ENCODE peak calls at places on chromosome 1, in seven cellular contexts. O is tibial nerve, F is neural progenitor cell, R is GM20000, V is hepatocyte, B is pancreas, J is RWPE1. L is an unnamed sample.

GRCh38 chr1:27109103-27109822 is 45.7 kb downstream of the SLC9A1 start:
- DNase-seq in V (no peak), F (peak; percentile 48), J (no peak), O (no peak), B (no peak), R (no peak), L (no peak)

GRCh38 chr1:65687435-65688214 is 105.1 kb upstream of the PDE4B start:
- DNase-seq in R (peak; percentile 66), J (peak; percentile 64), B (peak; percentile 96), O (peak; percentile 84), V (peak; percentile 90), F (peak; percentile 80), L (peak; percentile 81)

GRCh38 chr1:97906567-97907228 is 14.1 kb downstream of the DPYD start:
- DNase-seq in O (no peak), J (peak; percentile 50), R (no peak), V (no peak), F (no peak), B (no peak), L (no peak)

GRCh38 chr1:910311-910880 is 13.3 kb upstream of the SAMD11 start:
- DNase-seq in F (peak; percentile 1), B (peak; percentile 57), V (peak; percentile 5), J (no peak), R (no peak), O (peak; percentile 11), L (peak; percentile 67)

GRCh38 chr1:12398479-12398878 is 168.6 kb downstream of the VPS13D start:
- DNase-seq in F (no peak), J (no peak), O (no peak), V (no peak), R (no peak), B (no peak), L (no peak)

GRCh38 chr1:244952940-244953339 is 88.6 kb upstream of the HNRNPU start:
- DNase-seq in V (peak; percentile 61), F (no peak), J (peak; percentile 55), R (peak; percentile 56), O (no peak), B (no peak), L (no peak)

GRCh38 chr1:170676628-170677027 is 12.7 kb downstream of the PRRX1 start:
- DNase-seq in B (no peak), F (no peak), J (no peak), V (no peak), O (no peak), R (no peak), L (no peak)

GRCh38 chr1:63547621-63548294 is 24.4 kb downstream of the EFCAB7 start:
- DNase-seq in R (no peak), O (no peak), V (peak; percentile 3), J (peak; percentile 32), B (no peak), F (no peak), L (no peak)

GRCh38 chr1:91755888-91756287 is 130.1 kb downstream of the TGFBR3 start:
- DNase-seq in V (no peak), B (no peak), F (no peak), O (no peak), J (no peak), R (no peak), L (no peak)

GRCh38 chr1:54811066-54811465 is 9.9 kb upstream of the TTC22 start:
- DNase-seq in B (no peak), J (no peak), R (no peak), V (no peak), F (no peak), O (no peak), L (no peak)

GRCh38 chr1:178500091-178500770 is 3.5 kb upstream of the CLEC20A start:
- DNase-seq in V (no peak), R (no peak), F (peak; percentile 25), O (no peak), J (no peak), B (no peak), L (peak; percentile 17)

GRCh38 chr1:209895709-209896108 is 42.3 kb upstream of the SYT14 start:
- DNase-seq in B (no peak), O (no peak), R (no peak), V (no peak), J (peak; percentile 39), F (no peak), L (no peak)

GRCh38 chr1:221892301-221892830 is 150.5 kb upstream of the DUSP10 start:
- DNase-seq in R (no peak), F (no peak), O (no peak), J (no peak), V (no peak), B (no peak), L (no peak)

GRCh38 chr1:173249349-173249748 is 42.2 kb upstream of the TNFSF4 start:
- DNase-seq in J (no peak), F (no peak), R (no peak), O (no peak), B (no peak), V (no peak), L (peak; percentile 25)

GRCh38 chr1:240854367-240854766 is 242.4 kb upstream of the GREM2 start:
- DNase-seq in O (no peak), V (no peak), R (no peak), J (peak; percentile 24), F (no peak), B (no peak), L (no peak)

GRCh38 chr1:11028018-11028417 is 15.6 kb downstream of the TARDBP start:
- DNase-seq in F (no peak), R (no peak), O (no peak), B (no peak), V (no peak), J (no peak), L (no peak)

GRCh38 chr1:24191860-24192259 is 4.8 kb upstream of the IFNLR1 start:
- DNase-seq in R (peak; percentile 83), J (peak; percentile 82), V (peak; percentile 64), F (no peak), O (no peak), B (no peak), L (no peak)

DNA sequence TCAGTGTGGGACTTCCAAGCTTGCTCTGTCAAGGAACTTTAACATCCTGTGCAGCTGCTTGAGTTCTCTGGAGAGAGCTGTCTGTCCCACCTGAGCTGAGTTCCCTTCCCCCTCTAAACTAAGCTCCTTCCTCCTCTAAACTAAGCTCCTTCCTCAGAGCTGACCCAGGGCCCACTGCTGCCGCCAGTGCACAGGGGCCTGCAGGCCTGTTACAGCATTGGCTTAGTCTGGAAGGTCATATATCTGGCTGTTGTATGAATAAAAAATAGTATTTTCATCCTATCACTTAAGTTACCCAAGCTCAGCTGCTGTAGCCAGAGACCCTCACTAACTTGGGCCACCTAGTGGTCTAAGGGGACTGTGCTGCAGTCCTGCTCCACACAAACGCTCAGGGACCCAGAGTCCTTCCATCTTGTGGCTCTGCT is 71.1 kb upstream of the GCLM start:
- DNase-seq in B (no peak), F (peak; percentile 43), V (no peak), R (no peak), J (no peak), O (no peak), L (no peak)
- TF ChIP-seq CTCF in B (peak; percentile 7), F (peak; percentile 59), V (peak; percentile 32), R (peak; percentile 21), J (no peak), O (no peak), L (no peak)

DNA sequence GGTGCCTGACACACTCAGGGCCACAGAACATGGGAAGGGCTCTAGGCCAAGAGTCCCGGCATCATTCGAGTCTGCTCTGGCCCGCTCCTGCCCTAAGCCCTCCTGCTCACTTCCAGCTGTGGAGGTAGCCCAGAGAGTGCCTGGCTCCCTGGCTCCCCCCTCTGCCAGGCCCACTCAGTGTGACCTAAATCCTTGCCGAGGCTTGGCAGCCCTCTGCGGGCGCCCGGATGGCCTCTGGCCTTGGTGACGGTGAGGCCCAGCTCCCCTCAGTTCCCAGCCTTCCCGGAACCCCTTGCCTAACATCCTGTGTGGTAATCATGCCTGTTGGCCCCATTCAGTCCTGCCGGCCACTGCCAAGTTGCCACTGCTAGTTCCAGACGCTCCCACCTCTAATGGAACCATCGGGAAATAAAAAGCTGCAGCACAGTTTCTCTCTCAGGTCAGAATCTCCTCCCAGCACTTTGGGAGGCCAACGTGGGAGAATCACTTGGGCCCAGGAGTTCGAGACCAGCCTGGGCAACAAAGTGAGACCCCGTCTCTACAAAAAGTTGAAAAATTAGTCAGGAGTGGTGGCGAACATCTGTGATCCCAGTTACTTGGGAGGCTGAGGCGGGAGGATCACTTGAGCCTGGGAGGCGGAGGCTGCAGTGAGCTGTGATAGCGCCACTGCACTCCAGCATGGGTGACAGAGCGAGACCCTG is 1.2 kb upstream of the H6PD start:
- DNase-seq in J (no peak), B (peak; percentile 78), F (no peak), V (peak; percentile 63), R (no peak), O (peak; percentile 78), L (peak; percentile 92)
- TF ChIP-seq CTCF in J (no peak), B (no peak), F (no peak), V (no peak), R (no peak), O (no peak), L (no peak)

DNA sequence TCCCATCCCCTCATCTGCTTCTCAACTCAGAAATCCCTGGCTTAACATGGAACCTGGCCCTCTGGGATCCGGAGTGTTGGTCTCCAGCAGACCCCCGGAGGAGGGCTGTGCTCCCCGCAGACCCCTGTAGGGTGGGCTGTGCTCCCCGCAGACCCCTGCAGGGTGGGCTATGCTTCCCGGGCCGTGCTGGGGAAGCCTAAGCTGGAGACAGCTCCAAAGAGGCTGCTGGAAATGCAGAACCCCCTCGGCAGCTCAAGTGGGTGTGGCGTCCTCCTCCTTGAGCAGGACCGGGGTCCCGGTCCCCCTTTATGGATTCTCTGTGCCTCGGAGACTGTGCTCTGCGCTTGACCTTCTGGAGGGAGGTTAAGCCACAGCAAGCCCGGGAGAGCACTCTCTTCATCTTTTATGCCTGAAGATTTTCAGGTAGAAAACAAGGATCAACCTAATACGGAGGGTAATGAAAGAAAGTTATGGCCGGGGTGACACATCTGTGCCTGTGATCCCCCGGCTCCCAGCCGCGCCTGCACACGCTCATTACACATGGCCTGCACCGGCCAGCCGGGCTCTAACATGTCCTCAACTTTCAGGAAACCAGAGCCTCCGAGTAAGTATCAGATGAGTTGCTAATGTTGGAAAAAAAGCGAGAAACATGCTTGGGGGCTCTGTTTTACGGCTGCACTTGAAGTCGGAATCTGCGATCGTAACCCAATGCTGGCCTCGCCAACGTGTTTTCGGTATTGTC is 87.7 kb upstream of the ACTRT2 start:
- DNase-seq in B (peak; percentile 43), O (no peak), V (no peak), R (no peak), J (no peak), F (no peak), L (no peak)
- TF ChIP-seq CTCF in B (no peak), O (no peak), V (no peak), R (no peak), J (no peak), F (no peak), L (no peak)

GRCh38 chr1:156051011-156051725 is 2.4 kb downstream of the UBQLN4 start:
- DNase-seq in V (no peak), O (no peak), F (no peak), R (no peak), B (no peak), J (no peak), L (no peak)

GRCh38 chr1:156055343-156055645 is 712 bp downstream of the LAMTOR2 start:
- DNase-seq in F (no peak), J (no peak), O (no peak), B (no peak), V (no peak), R (no peak), L (no peak)

GRCh38 chr1:156053770-156054499 is at the start of gene UBQLN4:
- DNase-seq in R (peak; percentile 98), J (peak; percentile 93), V (peak; percentile 96), B (peak; percentile 91), O (peak; percentile 72), F (peak; percentile 96), L (peak; percentile 96)

GRCh38 chr1:156054500-156055342 is at the start of gene LAMTOR2:
- DNase-seq in V (peak; percentile 98), J (peak; percentile 98), B (peak; percentile 95), R (peak; percentile 95), F (peak; percentile 100), O (peak; percentile 97), L (peak; percentile 96)

GRCh38 chr1:156052862-156053769 is 482 bp downstream of the UBQLN4 start:
- DNase-seq in V (peak; percentile 90), O (peak; percentile 20), B (peak; percentile 73), J (peak; percentile 77), F (peak; percentile 94), R (peak; percentile 84), L (no peak)
- TF ChIP-seq CTCF in V (peak; percentile 44), O (no peak), B (no peak), J (no peak), F (peak; percentile 55), R (peak; percentile 39), L (no peak)